ENCODE peak calls at places on chromosomes 6 and 20, in four cellular contexts. K, F, N and P are unnamed samples.

GRCh38 chr20:5448449-5449118 is 131.8 kb upstream of the PROKR2 start:
- DNase-seq in N (no peak), K (peak; percentile 51), F (no peak), P (no peak)

GRCh38 chr20:58706150-58706892 is 13.7 kb downstream of the NPEPL1 start:
- DNase-seq in N (no peak), F (no peak), K (no peak), P (no peak)

GRCh38 chr6:38262609-38263008 is 377.1 kb downstream of the BTBD9 start:
- DNase-seq in F (no peak), K (peak; percentile 72), N (peak; percentile 16), P (no peak)

GRCh38 chr20:43983359-43983758 is 68.7 kb downstream of the TOX2 start:
- DNase-seq in K (no peak), N (no peak), F (no peak), P (no peak)

GRCh38 chr6:112846711-112847110 is 499.6 kb downstream of the RFPL4B start:
- DNase-seq in N (no peak), K (peak; percentile 57), F (no peak), P (no peak)

GRCh38 chr6:80622641-80623040 is 516.2 kb downstream of the BCKDHB start:
- DNase-seq in N (no peak), K (no peak), F (peak; percentile 34), P (no peak)

GRCh38 chr20:62068997-62069396 is 3.3 kb upstream of the TAF4 start:
- DNase-seq in F (no peak), K (no peak), N (no peak), P (no peak)

GRCh38 chr6:131065824-131066171 is 2.8 kb upstream of the EPB41L2 start:
- DNase-seq in F (no peak), K (no peak), N (no peak), P (no peak)

GRCh38 chr6:167907837-167908681 is 81.3 kb downstream of the AFDN start:
- DNase-seq in K (peak; percentile 41), F (no peak), N (no peak), P (no peak)

GRCh38 chr6:1144842-1145755 is 166.8 kb upstream of the FOXQ1 start:
- DNase-seq in N (peak; percentile 65), F (no peak), K (peak; percentile 21), P (peak; percentile 83)

GRCh38 chr6:44762496-44762895 is 375.0 kb downstream of the CDC5L start:
- DNase-seq in F (no peak), N (no peak), K (peak; percentile 90), P (no peak)

GRCh38 chr6:157323924-157324276 is 581 bp upstream of the TMEM242 start:
- DNase-seq in K (peak; percentile 78), F (peak; percentile 76), N (peak; percentile 34), P (peak; percentile 41)

GRCh38 chr6:46421239-46421638 is 70.0 kb downstream of the RCAN2 start:
- DNase-seq in N (no peak), F (no peak), K (peak; percentile 23), P (no peak)

GRCh38 chr20:45254867-45255266 is 503 bp upstream of the SLPI start:
- DNase-seq in N (peak; percentile 12), K (no peak), F (no peak), P (peak; percentile 25)

GRCh38 chr20:41619360-41620115 is 1.4 kb upstream of the CHD6 start:
- DNase-seq in F (no peak), N (no peak), K (no peak), P (no peak)

GRCh38 chr20:59365611-59366284 is 65.3 kb downstream of the EDN3 start:
- DNase-seq in K (no peak), F (no peak), N (no peak), P (no peak)

GRCh38 chr6:29011276-29011734 is 6.2 kb upstream of the ZNF311 start:
- DNase-seq in K (peak; percentile 75), F (no peak), N (peak; percentile 14), P (no peak)

GRCh38 chr20:38811769-38812168 is 6.3 kb downstream of the PPP1R16B start:
- DNase-seq in F (no peak), N (no peak), K (no peak), P (no peak)

GRCh38 chr20:57180954-57181353 is 85.5 kb downstream of the BMP7 start:
- DNase-seq in N (no peak), F (no peak), K (no peak), P (no peak)

GRCh38 chr6:168276576-168277273 is 42.9 kb downstream of the DACT2 start:
- DNase-seq in F (no peak), K (no peak), N (no peak), P (no peak)

GRCh38 chr6:122589115-122589514 is 21.1 kb upstream of the PKIB start:
- DNase-seq in K (no peak), F (no peak), N (no peak), P (no peak)

GRCh38 chr6:7933794-7934193 is 23.2 kb upstream of the TXNDC5 start:
- DNase-seq in K (no peak), F (no peak), N (no peak), P (no peak)

GRCh38 chr20:62364911-62365736 is 2.0 kb downstream of the LAMA5 start:
- DNase-seq in F (peak; percentile 71), N (no peak), K (peak; percentile 56), P (no peak)

GRCh38 chr6:158009935-158010585 is 28.4 kb downstream of the SYNJ2 start:
- DNase-seq in N (no peak), K (no peak), F (no peak), P (no peak)

GRCh38 chr6:52552278-52552643 is 24.6 kb downstream of the TRAM2 start:
- DNase-seq in F (no peak), K (peak; percentile 41), N (no peak), P (no peak)

GRCh38 chr6:121436172-121436965 is 923 bp downstream of the GJA1 start:
- DNase-seq in F (no peak), K (no peak), N (no peak), P (no peak)

GRCh38 chr6:39642300-39642699 is 82.9 kb downstream of the KIF6 start:
- DNase-seq in F (no peak), N (no peak), K (peak; percentile 3), P (no peak)

GRCh38 chr20:56371977-56372376 is 13.2 kb downstream of the FAM210B start:
- DNase-seq in F (no peak), K (no peak), N (no peak), P (no peak)

GRCh38 chr6:41713161-41713649 is 22.2 kb downstream of the TFEB start:
- DNase-seq in N (no peak), K (peak; percentile 95), F (peak; percentile 70), P (no peak)

GRCh38 chr6:73610444-73611275 is 43.1 kb downstream of the SLC17A5 start:
- DNase-seq in F (no peak), K (peak; percentile 57), N (no peak), P (peak; percentile 24)

GRCh38 chr6:33160096-33160495 is 32.2 kb downstream of the COL11A2 start:
- DNase-seq in K (no peak), N (no peak), F (no peak), P (no peak)

GRCh38 chr20:32449890-32450401 is 91.8 kb downstream of the ASXL1 start:
- DNase-seq in N (no peak), K (no peak), F (no peak), P (no peak)

GRCh38 chr20:64226686-64227576 is 28.6 kb upstream of the PCMTD2 start:
- DNase-seq in K (no peak), F (peak; percentile 3), N (no peak), P (no peak)

GRCh38 chr20:44475372-44475693 is 341 bp upstream of the TTPAL start:
- DNase-seq in F (no peak), K (no peak), N (no peak), P (no peak)